ENCODE peak calls at places on chromosomes 6 and 20, in six cellular contexts. W is IMR-90, B is mesenchymal stem cell, X is neuronal stem cell, O is H9, C is H1. N is an unnamed sample.

GRCh38 chr6:88477411-88477810 is 311.3 kb upstream of the CNR1 start:
- DNase-seq in W (no peak), B (no peak), X (no peak), O (no peak), C (no peak), N (no peak)

GRCh38 chr20:14622796-14623195 is 285.4 kb upstream of the FLRT3 start:
- DNase-seq in W (peak; percentile 2), B (peak; percentile 32), X (no peak), O (peak; percentile 68), C (no peak), N (no peak)

GRCh38 chr6:131038612-131039344 is 24.3 kb downstream of the EPB41L2 start:
- DNase-seq in W (peak; percentile 71), B (peak; percentile 25), X (no peak), O (no peak), C (no peak), N (no peak)

GRCh38 chr6:31585531-31585930 is 546 bp upstream of the LST1 start:
- DNase-seq in W (no peak), B (no peak), X (no peak), O (peak; percentile 66), C (no peak), N (peak; percentile 29)

GRCh38 chr6:133705731-133706130 is 183.2 kb upstream of the TCF21 start:
- DNase-seq in W (peak; percentile 82), B (no peak), X (no peak), O (no peak), C (no peak), N (no peak)

GRCh38 chr6:28167068-28167467 is 25.4 kb downstream of the ZKSCAN8 start:
- DNase-seq in W (peak; percentile 92), B (peak; percentile 14), X (no peak), O (no peak), C (no peak), N (peak; percentile 75)

GRCh38 chr6:154991207-154991606 is 3.9 kb upstream of the TIAM2 start:
- DNase-seq in W (no peak), B (no peak), X (no peak), O (no peak), C (no peak), N (peak; percentile 94)

GRCh38 chr6:106609699-106610098 is 19.6 kb downstream of the RTN4IP1 start:
- DNase-seq in W (no peak), B (no peak), X (no peak), O (peak; percentile 58), C (no peak), N (no peak)

GRCh38 chr20:33541074-33541473 is 51.2 kb downstream of the CBFA2T2 start:
- DNase-seq in W (no peak), B (no peak), X (no peak), O (no peak), C (no peak), N (no peak)

GRCh38 chr6:121652726-121653623 is 217.5 kb downstream of the GJA1 start:
- DNase-seq in W (peak; percentile 91), B (peak; percentile 94), X (no peak), O (no peak), C (no peak), N (peak; percentile 80)

GRCh38 chr6:81075974-81076373 is 676.5 kb downstream of the TENT5A start:
- DNase-seq in W (peak; percentile 12), B (peak; percentile 30), X (peak; percentile 60), O (peak; percentile 64), C (no peak), N (no peak)

GRCh38 chr20:14929388-14929787 is 592.0 kb upstream of the FLRT3 start:
- DNase-seq in W (no peak), B (no peak), X (no peak), O (no peak), C (no peak), N (no peak)

GRCh38 chr6:42295688-42296087 is 78.0 kb upstream of the MRPS10 start:
- DNase-seq in W (no peak), B (no peak), X (no peak), O (no peak), C (no peak), N (no peak)

GRCh38 chr6:37680668-37681067 is 17.0 kb downstream of the MDGA1 start:
- DNase-seq in W (no peak), B (no peak), X (no peak), O (no peak), C (no peak), N (no peak)

GRCh38 chr6:155026366-155027045 is 31.4 kb downstream of the TIAM2 start:
- DNase-seq in W (peak; percentile 76), B (peak; percentile 80), X (no peak), O (no peak), C (no peak), N (peak; percentile 23)

GRCh38 chr6:166257911-166258318 is 50.3 kb downstream of the PRR18 start:
- DNase-seq in W (no peak), B (no peak), X (no peak), O (no peak), C (no peak), N (no peak)

GRCh38 chr6:52724406-52725121 is 38.7 kb downstream of the GSTA2 start:
- DNase-seq in W (peak; percentile 60), B (peak; percentile 69), X (peak; percentile 20), O (peak; percentile 71), C (peak; percentile 75), N (peak; percentile 65)

GRCh38 chr6:15516378-15516777 is 146.4 kb downstream of the DTNBP1 start:
- DNase-seq in W (no peak), B (no peak), X (no peak), O (no peak), C (no peak), N (no peak)

GRCh38 chr20:63369024-63369530 is 7.9 kb upstream of the CHRNA4 start:
- DNase-seq in W (no peak), B (no peak), X (no peak), O (no peak), C (no peak), N (no peak)
- H4K91ac ChIP-seq in W (no peak overlapping the region), B (no peak overlapping the region), X (no peak overlapping the region), O (no peak overlapping the region), C (peak overlapping the region; percentile 12), N (no peak overlapping the region)

GRCh38 chr6:44820366-44821158 is 433.1 kb downstream of the CDC5L start:
- DNase-seq in W (peak; percentile 13), B (no peak), X (no peak), O (no peak), C (no peak), N (no peak)
- H4K91ac ChIP-seq in W (no peak overlapping the region), B (no peak overlapping the region), X (no peak overlapping the region), O (no peak overlapping the region), C (no peak overlapping the region), N (no peak overlapping the region)

GRCh38 chr20:38805502-38805957 is at the start of gene PPP1R16B:
- DNase-seq in W (no peak), B (peak; percentile 19), X (peak; percentile 66), O (peak; percentile 83), C (peak; percentile 87), N (no peak)

GRCh38 chr20:38804243-38804642 is 1.3 kb upstream of the PPP1R16B start:
- DNase-seq in W (no peak), B (no peak), X (no peak), O (no peak), C (no peak), N (no peak)

GRCh38 chr20:38805958-38806854 is 709 bp downstream of the PPP1R16B start:
- DNase-seq in W (no peak), B (no peak), X (no peak), O (no peak), C (peak; percentile 74), N (no peak)

GRCh38 chr20:38806855-38807655 is 1.6 kb downstream of the PPP1R16B start:
- DNase-seq in W (no peak), B (no peak), X (no peak), O (no peak), C (peak; percentile 64), N (no peak)

DNA sequence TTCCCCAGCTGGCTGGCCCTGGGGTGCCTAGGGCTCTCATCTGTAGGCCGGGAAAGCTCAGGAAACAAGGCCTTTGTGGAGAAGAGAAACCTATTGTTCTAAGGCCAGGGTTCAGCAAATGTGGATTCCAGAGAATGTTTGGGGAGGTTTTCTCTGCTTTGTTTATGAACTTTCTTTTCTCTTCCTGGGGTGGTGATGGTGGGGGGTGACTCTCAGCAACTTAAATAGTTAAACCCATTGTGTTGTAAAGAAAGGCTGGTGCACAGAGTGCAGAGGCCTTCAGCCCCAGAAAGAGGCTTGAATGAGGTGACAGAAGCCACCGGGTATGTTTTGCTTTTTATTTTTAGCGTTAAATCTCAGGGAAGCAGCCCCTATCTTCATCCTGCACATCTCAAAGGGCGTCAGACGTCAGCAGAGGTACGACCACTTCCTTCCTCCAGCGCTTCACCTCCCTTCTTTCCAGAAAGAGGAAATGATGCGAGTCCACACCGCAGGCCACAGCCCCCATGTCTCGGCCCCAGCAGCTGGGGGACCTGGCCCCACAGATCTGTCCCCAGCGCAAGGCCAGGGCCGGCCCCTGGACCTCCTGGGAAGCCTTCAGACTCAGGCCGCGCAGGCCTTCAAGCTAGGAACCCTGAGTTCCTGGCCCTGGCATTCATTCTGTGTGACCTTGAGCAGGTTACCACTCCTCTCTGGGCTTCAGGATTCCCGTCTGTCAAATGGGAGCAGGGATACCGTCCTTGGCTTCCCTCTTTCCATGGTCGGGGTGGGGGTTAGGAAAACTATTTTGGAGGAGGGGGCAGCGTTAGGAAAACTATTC is 605 bp upstream of the PPP1R16B start:
- DNase-seq in W (no peak), B (no peak), X (peak; percentile 83), O (peak; percentile 66), C (no peak), N (no peak)
- H4K91ac ChIP-seq in W (no peak overlapping the region), B (no peak overlapping the region), X (no peak overlapping the region), O (no peak overlapping the region), C (peak overlapping the region; percentile 63), N (no peak overlapping the region)

GRCh38 chr20:54193817-54194216 is 14.1 kb upstream of the PFDN4 start:
- DNase-seq in W (no peak), B (no peak), X (no peak), O (no peak), C (no peak), N (no peak)

GRCh38 chr20:54184920-54185626 is 11.3 kb upstream of the CYP24A1 start:
- DNase-seq in W (no peak), B (no peak), X (no peak), O (no peak), C (no peak), N (no peak)

GRCh38 chr20:54189630-54190029 is 15.8 kb upstream of the CYP24A1 start:
- DNase-seq in W (no peak), B (no peak), X (no peak), O (no peak), C (no peak), N (no peak)

GRCh38 chr20:54190200-54190599 is 16.4 kb upstream of the CYP24A1 start:
- DNase-seq in W (no peak), B (no peak), X (no peak), O (no peak), C (no peak), N (no peak)

GRCh38 chr20:54188132-54188835 is 14.5 kb upstream of the CYP24A1 start:
- DNase-seq in W (no peak), B (no peak), X (no peak), O (no peak), C (no peak), N (no peak)
- H4K91ac ChIP-seq in W (no peak overlapping the region), B (no peak overlapping the region), X (no peak overlapping the region), O (no peak overlapping the region), C (no peak overlapping the region), N (no peak overlapping the region)

N was measured in trophoblast cell.